ENCODE peak calls at places on chromosomes 12 and 14, in ten cellular contexts. T is left ventricle myocardium inferior; V is CD8-positive, alpha-beta memory T cell; A is OCI-LY7; D is esophagus squamous epithelium; U is brain microvascular endothelial cell; P is bronchial epithelial cell; K is astrocyte; C is CD8-positive, alpha-beta T cell; O is tibial artery. L is an unnamed sample.

GRCh38 chr12:48033451-48033850 is 29.2 kb upstream of the COL2A1 start:
- DNase-seq in T (no peak), V (no peak), A (no peak), D (no peak), U (no peak), P (no peak), K (no peak), C (no peak), O (no peak), L (no peak)

GRCh38 chr14:90616313-90616712 is 199.9 kb downstream of the TTC7B start:
- DNase-seq in T (no peak), V (no peak), A (no peak), D (no peak), U (no peak), P (no peak), K (no peak), C (no peak), O (no peak), L (no peak)

GRCh38 chr14:35879141-35879648 is 53.1 kb downstream of the BRMS1L start:
- DNase-seq in T (no peak), V (no peak), A (no peak), D (no peak), U (no peak), P (peak), K (peak), C (no peak), O (no peak), L (peak)

GRCh38 chr12:109654357-109654756 is 59.3 kb upstream of the FAM222A start:
- DNase-seq in T (peak), V (no peak), A (no peak), D (no peak), U (no peak), P (no peak), K (no peak), C (no peak), O (no peak), L (no peak)

GRCh38 chr14:29927596-29928341 is at the start of gene PRKD1:
- DNase-seq in T (peak), V (no peak), A (no peak), D (no peak), U (peak), P (no peak), K (peak), C (no peak), O (peak), L (peak)

GRCh38 chr12:124270671-124271070 is 24.2 kb upstream of the RFLNA start:
- DNase-seq in T (no peak), V (no peak), A (no peak), D (no peak), U (no peak), P (no peak), K (no peak), C (no peak), O (no peak), L (no peak)

GRCh38 chr12:46208370-46208769 is 60.5 kb downstream of the SLC38A1 start:
- DNase-seq in T (no peak), V (no peak), A (no peak), D (no peak), U (no peak), P (no peak), K (no peak), C (no peak), O (no peak), L (no peak)

GRCh38 chr12:95674088-95674595 is 116.4 kb downstream of the NTN4 start:
- DNase-seq in T (no peak), V (no peak), A (no peak), D (no peak), U (no peak), P (no peak), K (no peak), C (no peak), O (no peak), L (no peak)

GRCh38 chr12:75865315-75865714 is 166.3 kb downstream of the PHLDA1 start:
- DNase-seq in T (no peak), V (no peak), A (no peak), D (no peak), U (no peak), P (no peak), K (no peak), C (no peak), O (no peak), L (no peak)

GRCh38 chr12:49131973-49132461 is 822 bp upstream of the TUBA1B start:
- DNase-seq in T (no peak), V (no peak), A (peak), D (no peak), U (no peak), P (no peak), K (peak), C (no peak), O (no peak), L (peak)

GRCh38 chr12:48105321-48105866 is 485 bp downstream of the SENP1 start:
- DNase-seq in T (no peak), V (peak), A (peak), D (no peak), U (peak), P (peak), K (peak), C (no peak), O (peak), L (no peak)

GRCh38 chr14:65469903-65470302 is 57.4 kb downstream of the FUT8 start:
- DNase-seq in T (no peak), V (no peak), A (no peak), D (no peak), U (no peak), P (no peak), K (no peak), C (no peak), O (no peak), L (no peak)

GRCh38 chr14:46368275-46368674 is 283.3 kb downstream of the RPL10L start:
- DNase-seq in T (no peak), V (no peak), A (no peak), D (no peak), U (no peak), P (no peak), K (no peak), C (no peak), O (no peak), L (no peak)

GRCh38 chr14:88380405-88380804 is 5.1 kb upstream of the SPATA7 start:
- DNase-seq in T (no peak), V (no peak), A (peak), D (no peak), U (no peak), P (peak), K (peak), C (no peak), O (no peak), L (no peak)

GRCh38 chr14:53670701-53671100 is 285.9 kb downstream of the BMP4 start:
- DNase-seq in T (no peak), V (no peak), A (no peak), D (no peak), U (peak), P (peak), K (peak), C (no peak), O (no peak), L (peak)

GRCh38 chr12:11584213-11584855 is 65.1 kb upstream of the ETV6 start:
- DNase-seq in T (no peak), V (no peak), A (no peak), D (no peak), U (no peak), P (no peak), K (no peak), C (no peak), O (no peak), L (peak)

GRCh38 chr14:86464386-86464785 is 934.4 kb downstream of the FLRT2 start:
- DNase-seq in T (no peak), V (no peak), A (no peak), D (no peak), U (no peak), P (no peak), K (no peak), C (no peak), O (no peak), L (peak)

GRCh38 chr12:128075332-128075731 is 191.6 kb upstream of the TMEM132C start:
- DNase-seq in T (no peak), V (no peak), A (no peak), D (no peak), U (no peak), P (no peak), K (no peak), C (no peak), O (no peak), L (no peak)

GRCh38 chr12:119613319-119613936 is 19.9 kb downstream of the TMEM233 start:
- DNase-seq in T (no peak), V (no peak), A (no peak), D (no peak), U (peak), P (peak), K (peak), C (no peak), O (no peak), L (no peak)

GRCh38 chr12:71452006-71452405 is 12.4 kb downstream of the LGR5 start:
- DNase-seq in T (no peak), V (no peak), A (no peak), D (no peak), U (no peak), P (no peak), K (no peak), C (no peak), O (no peak), L (no peak)

GRCh38 chr12:116693259-116694227 is 44.3 kb downstream of the SPRING1 start:
- DNase-seq in T (no peak), V (no peak), A (no peak), D (no peak), U (no peak), P (peak), K (no peak), C (no peak), O (no peak), L (no peak)

GRCh38 chr12:10783252-10783651 is 19.2 kb downstream of the TAS2R7 start:
- DNase-seq in T (no peak), V (no peak), A (no peak), D (no peak), U (no peak), P (no peak), K (no peak), C (no peak), O (no peak), L (no peak)

GRCh38 chr14:33642080-33642479 is 308.8 kb downstream of the EGLN3 start:
- DNase-seq in T (no peak), V (no peak), A (no peak), D (no peak), U (peak), P (no peak), K (no peak), C (no peak), O (no peak), L (no peak)

GRCh38 chr12:870378-870777 is 79.1 kb downstream of the RAD52 start:
- DNase-seq in T (no peak), V (no peak), A (no peak), D (no peak), U (no peak), P (no peak), K (no peak), C (no peak), O (no peak), L (no peak)

GRCh38 chr14:29805415-29806123 is 122.1 kb downstream of the PRKD1 start:
- DNase-seq in T (peak), V (no peak), A (no peak), D (no peak), U (peak), P (peak), K (peak), C (no peak), O (peak), L (peak)

GRCh38 chr12:40648519-40648918 is 43.7 kb upstream of the CNTN1 start:
- DNase-seq in T (no peak), V (no peak), A (no peak), D (no peak), U (no peak), P (no peak), K (peak), C (no peak), O (no peak), L (no peak)

GRCh38 chr12:101748907-101749306 is 9.6 kb upstream of the SYCP3 start:
- DNase-seq in T (no peak), V (no peak), A (no peak), D (no peak), U (no peak), P (no peak), K (no peak), C (no peak), O (no peak), L (no peak)

GRCh38 chr12:106364261-106364660 is 6.7 kb downstream of the POLR3B start:
- DNase-seq in T (no peak), V (no peak), A (no peak), D (no peak), U (no peak), P (no peak), K (no peak), C (no peak), O (no peak), L (no peak)

GRCh38 chr14:101960225-101960624 is 4.1 kb upstream of the DYNC1H1 start:
- DNase-seq in T (no peak), V (no peak), A (peak), D (no peak), U (no peak), P (no peak), K (no peak), C (no peak), O (no peak), L (no peak)

GRCh38 chr12:88985011-88985410 is 367.3 kb downstream of the DUSP6 start:
- DNase-seq in T (no peak), V (no peak), A (no peak), D (no peak), U (no peak), P (no peak), K (peak), C (no peak), O (no peak), L (no peak)

GRCh38 chr12:104823985-104824441 is 134.1 kb downstream of the SLC41A2 start:
- DNase-seq in T (no peak), V (no peak), A (no peak), D (no peak), U (no peak), P (no peak), K (no peak), C (no peak), O (peak), L (no peak)

GRCh38 chr12:76183459-76184186 is 99.1 kb upstream of the NAP1L1 start:
- DNase-seq in T (no peak), V (no peak), A (no peak), D (no peak), U (peak), P (peak), K (peak), C (no peak), O (no peak), L (peak)

GRCh38 chr12:111093428-111094142 is 173.2 kb upstream of the MYL2 start:
- DNase-seq in T (no peak), V (no peak), A (peak), D (no peak), U (no peak), P (no peak), K (no peak), C (peak), O (no peak), L (no peak)

GRCh38 chr12:78146365-78146772 is 315.7 kb downstream of the NAV3 start:
- DNase-seq in T (no peak), V (no peak), A (peak), D (no peak), U (peak), P (peak), K (peak), C (no peak), O (no peak), L (peak)

GRCh38 chr14:45785240-45785639 is 532.2 kb upstream of the MIS18BP1 start:
- DNase-seq in T (no peak), V (no peak), A (no peak), D (no peak), U (no peak), P (peak), K (no peak), C (no peak), O (no peak), L (no peak)

GRCh38 chr14:26255213-26255612 is 342.6 kb downstream of the NOVA1 start:
- DNase-seq in T (no peak), V (no peak), A (no peak), D (no peak), U (no peak), P (peak), K (peak), C (no peak), O (no peak), L (peak)

GRCh38 chr12:117865505-117865904 is 103.3 kb downstream of the KSR2 start:
- DNase-seq in T (no peak), V (no peak), A (no peak), D (no peak), U (no peak), P (no peak), K (no peak), C (no peak), O (no peak), L (no peak)

GRCh38 chr14:92263681-92264080 is 59.3 kb upstream of the SLC24A4 start:
- DNase-seq in T (no peak), V (no peak), A (no peak), D (no peak), U (no peak), P (no peak), K (no peak), C (no peak), O (no peak), L (no peak)

GRCh38 chr12:13203028-13203922 is 6.7 kb downstream of the EMP1 start:
- DNase-seq in T (peak), V (no peak), A (no peak), D (no peak), U (no peak), P (no peak), K (no peak), C (no peak), O (peak), L (peak)
- H3K4me3 ChIP-seq in T (peak), V (no peak), A (no peak), D (peak), U (no peak), P (no peak), K (no peak), C (no peak), O (no peak), L (no peak)

GRCh38 chr12:122966743-122967058 is 438 bp upstream of the ABCB9 start:
- DNase-seq in T (no peak), V (no peak), A (no peak), D (no peak), U (no peak), P (no peak), K (no peak), C (no peak), O (no peak), L (no peak)
- H3K4me3 ChIP-seq in T (peak), V (no peak), A (peak), D (peak), U (no peak), P (no peak), K (no peak), C (no peak), O (peak), L (no peak)

DNA sequence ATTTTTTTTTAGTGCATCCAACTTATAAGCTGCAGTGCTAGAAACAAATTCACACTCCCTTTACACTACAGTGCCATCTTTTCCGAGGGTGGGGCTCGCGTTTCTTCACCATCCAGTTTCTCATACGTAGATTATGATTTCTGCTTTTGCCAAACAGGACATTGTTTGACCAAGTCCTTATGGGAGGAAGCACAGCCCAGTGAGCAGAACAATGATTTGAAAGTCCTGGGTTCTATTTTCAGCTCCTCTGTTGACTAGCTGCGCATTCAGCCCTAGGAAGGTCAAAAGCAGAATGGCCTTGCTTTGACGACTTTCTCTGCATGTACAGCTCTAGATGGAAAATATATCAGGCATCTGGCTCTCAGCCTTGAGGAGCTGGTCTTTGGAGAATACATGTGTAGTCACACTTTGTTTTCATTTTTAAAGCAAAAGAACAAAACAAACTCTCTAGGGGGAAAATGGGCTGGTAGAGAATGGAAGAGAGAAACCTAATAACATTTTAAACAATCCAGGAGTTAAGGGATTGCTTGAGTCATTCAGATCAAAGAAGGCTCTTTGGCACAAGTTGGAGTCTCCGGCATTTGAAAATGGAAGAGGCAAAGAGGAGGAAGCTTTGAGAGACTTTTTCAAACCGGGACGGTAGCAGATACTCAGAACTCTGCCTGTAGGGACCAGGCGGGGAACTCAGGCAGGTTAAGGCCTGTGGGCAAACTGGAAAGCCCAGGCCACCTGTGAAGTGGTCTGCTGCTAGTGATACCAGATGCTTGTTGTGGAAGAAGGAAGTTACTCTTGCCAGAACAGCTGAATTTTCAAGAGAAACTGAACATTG is 257.3 kb upstream of the PLEKHG7 start:
- DNase-seq in T (no peak), V (no peak), A (peak), D (no peak), U (no peak), P (peak), K (no peak), C (no peak), O (peak), L (no peak)
- H3K4me3 ChIP-seq in T (peak), V (no peak), A (peak), D (no peak), U (no peak), P (no peak), K (no peak), C (no peak), O (no peak), L (no peak)

GRCh38 chr12:57726151-57726883 is 12.2 kb downstream of the AGAP2 start:
- DNase-seq in T (peak), V (no peak), A (no peak), D (peak), U (peak), P (peak), K (peak), C (no peak), O (peak), L (peak)
- H3K4me3 ChIP-seq in T (peak), V (no peak), A (no peak), D (peak), U (peak), P (peak), K (peak), C (no peak), O (peak), L (peak)

DNA sequence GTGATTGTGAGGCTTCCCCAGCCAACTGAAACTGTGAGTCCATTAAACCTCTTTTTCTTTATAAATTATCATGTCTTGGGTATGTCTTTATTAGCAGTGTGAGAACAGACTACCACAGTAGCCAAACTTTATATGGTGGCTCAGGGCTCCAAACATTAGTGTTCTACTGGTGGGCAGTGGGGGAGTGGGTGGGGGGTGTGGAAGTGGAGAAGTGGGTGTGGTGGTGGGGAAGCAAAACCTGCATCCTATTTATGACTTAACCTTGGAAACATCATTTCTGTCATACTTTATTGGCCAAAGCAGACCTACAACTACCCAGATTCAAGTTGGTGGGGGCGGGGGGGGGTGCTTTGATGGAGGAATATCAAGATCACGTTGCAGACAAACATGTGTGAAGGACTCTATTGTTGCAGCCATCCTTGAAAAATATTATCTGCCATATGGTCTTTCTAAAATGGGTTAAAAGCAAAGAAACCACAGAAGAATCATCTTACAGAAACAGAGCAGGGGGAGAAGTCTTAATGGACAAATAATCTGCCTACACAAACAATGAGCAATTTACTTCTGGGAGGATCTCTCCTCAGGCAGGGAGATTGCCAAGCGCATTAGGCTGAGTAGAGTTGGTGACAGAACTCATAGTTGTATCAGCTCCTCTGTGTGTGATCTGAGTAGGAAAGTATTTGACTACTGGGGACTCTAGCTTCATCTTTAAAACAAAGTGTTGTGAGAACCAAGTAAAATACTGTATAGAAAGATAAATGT is 1.4 kb upstream of the PWP1 start:
- DNase-seq in T (no peak), V (no peak), A (no peak), D (no peak), U (peak), P (no peak), K (peak), C (no peak), O (no peak), L (peak)
- H3K4me3 ChIP-seq in T (peak), V (no peak), A (peak), D (no peak), U (no peak), P (no peak), K (peak), C (no peak), O (no peak), L (peak)

GRCh38 chr14:76377675-76378074 is 1.7 kb downstream of the ESRRB start:
- DNase-seq in T (no peak), V (no peak), A (no peak), D (no peak), U (no peak), P (no peak), K (no peak), C (no peak), O (no peak), L (no peak)

GRCh38 chr14:76376409-76376877 is 506 bp downstream of the ESRRB start:
- DNase-seq in T (no peak), V (no peak), A (no peak), D (no peak), U (no peak), P (no peak), K (no peak), C (no peak), O (no peak), L (no peak)

GRCh38 chr14:76375484-76375883 is 453 bp upstream of the ESRRB start:
- DNase-seq in T (no peak), V (no peak), A (no peak), D (no peak), U (no peak), P (peak), K (no peak), C (no peak), O (no peak), L (no peak)

GRCh38 chr14:76376001-76376404 is at the start of gene ESRRB:
- DNase-seq in T (no peak), V (no peak), A (no peak), D (no peak), U (no peak), P (no peak), K (no peak), C (no peak), O (no peak), L (peak)

GRCh38 chr14:76376878-76377523 is 1.1 kb downstream of the ESRRB start:
- DNase-seq in T (no peak), V (no peak), A (no peak), D (no peak), U (no peak), P (no peak), K (no peak), C (no peak), O (no peak), L (no peak)
- H3K4me3 ChIP-seq in T (peak), V (no peak), A (no peak), D (no peak), U (no peak), P (no peak), K (no peak), C (no peak), O (peak), L (no peak)

GRCh38 chr14:73741386-73741875 is 27.2 kb upstream of the PNMA1 start:
- DNase-seq in T (peak), V (peak), A (peak), D (no peak), U (peak), P (peak), K (peak), C (peak), O (peak), L (peak)
- H3K4me3 ChIP-seq in T (peak), V (peak), A (peak), D (peak), U (peak), P (no peak), K (peak), C (peak), O (peak), L (peak)

L was measured in foreskin fibroblast.